ENCODE peak calls at places on chromosomes 13 and 19, in ten cellular contexts. P is cardiac muscle cell, T is neural crest cell, N is osteoblast, Y is lower leg skin, D is AG04450, J is lower lobe of right lung, A is RWPE1, R is AG09319, F is astrocyte of the spinal cord. L is an unnamed sample.

GRCh38 chr19:34217952-34218817 is 36.2 kb upstream of the GARRE1 start:
- DNase-seq in P (peak; percentile 91), T (no peak), N (peak; percentile 86), Y (no peak), D (peak; percentile 93), J (no peak), A (peak; percentile 44), R (peak; percentile 82), F (peak; percentile 98), L (peak; percentile 32)

GRCh38 chr19:57302727-57303401 is 17.4 kb upstream of the ZNF543 start:
- DNase-seq in P (peak; percentile 30), T (no peak), N (no peak), Y (no peak), D (no peak), J (no peak), A (no peak), R (no peak), F (no peak), L (no peak)

GRCh38 chr19:54137913-54138776 is 583 bp downstream of the CNOT3 start:
- DNase-seq in P (no peak), T (no peak), N (peak; percentile 91), Y (peak; percentile 92), D (no peak), J (peak; percentile 57), A (no peak), R (no peak), F (no peak), L (peak; percentile 38)

GRCh38 chr13:51643114-51643881 is 59.0 kb downstream of the WDFY2 start:
- DNase-seq in P (peak; percentile 85), T (no peak), N (peak; percentile 75), Y (no peak), D (peak; percentile 63), J (no peak), A (peak; percentile 82), R (no peak), F (peak; percentile 89), L (no peak)

GRCh38 chr13:73754727-73755292 is 379.4 kb downstream of the KLF12 start:
- DNase-seq in P (peak; percentile 77), T (peak; percentile 50), N (peak; percentile 19), Y (no peak), D (peak; percentile 32), J (no peak), A (peak; percentile 34), R (peak; percentile 19), F (peak; percentile 75), L (no peak)

GRCh38 chr13:91647361-91647970 is 249.0 kb downstream of the GPC5 start:
- DNase-seq in P (peak; percentile 22), T (peak; percentile 14), N (no peak), Y (no peak), D (no peak), J (no peak), A (peak; percentile 21), R (no peak), F (peak; percentile 56), L (no peak)

GRCh38 chr13:64397699-64398098 is 2832.4 kb downstream of the PCDH9 start:
- DNase-seq in P (peak; percentile 2), T (no peak), N (no peak), Y (no peak), D (no peak), J (no peak), A (no peak), R (no peak), F (peak; percentile 13), L (no peak)

GRCh38 chr19:51531349-51532315 is at the start of gene SIGLEC6:
- DNase-seq in P (no peak), T (no peak), N (no peak), Y (no peak), D (no peak), J (peak; percentile 84), A (no peak), R (no peak), F (no peak), L (peak; percentile 40)

GRCh38 chr19:1373042-1373533 is 10.6 kb upstream of the NDUFS7 start:
- DNase-seq in P (no peak), T (no peak), N (peak; percentile 71), Y (no peak), D (no peak), J (no peak), A (no peak), R (no peak), F (no peak), L (no peak)

GRCh38 chr19:1376415-1376805 is 7.3 kb upstream of the NDUFS7 start:
- DNase-seq in P (no peak), T (no peak), N (no peak), Y (no peak), D (no peak), J (no peak), A (no peak), R (no peak), F (no peak), L (no peak)

GRCh38 chr19:1370579-1371361 is 12.9 kb upstream of the NDUFS7 start:
- DNase-seq in P (no peak), T (no peak), N (no peak), Y (no peak), D (no peak), J (no peak), A (no peak), R (no peak), F (no peak), L (no peak)

GRCh38 chr19:1374250-1374577 is 9.5 kb upstream of the NDUFS7 start:
- DNase-seq in P (no peak), T (no peak), N (no peak), Y (no peak), D (no peak), J (no peak), A (no peak), R (no peak), F (no peak), L (no peak)

DNA sequence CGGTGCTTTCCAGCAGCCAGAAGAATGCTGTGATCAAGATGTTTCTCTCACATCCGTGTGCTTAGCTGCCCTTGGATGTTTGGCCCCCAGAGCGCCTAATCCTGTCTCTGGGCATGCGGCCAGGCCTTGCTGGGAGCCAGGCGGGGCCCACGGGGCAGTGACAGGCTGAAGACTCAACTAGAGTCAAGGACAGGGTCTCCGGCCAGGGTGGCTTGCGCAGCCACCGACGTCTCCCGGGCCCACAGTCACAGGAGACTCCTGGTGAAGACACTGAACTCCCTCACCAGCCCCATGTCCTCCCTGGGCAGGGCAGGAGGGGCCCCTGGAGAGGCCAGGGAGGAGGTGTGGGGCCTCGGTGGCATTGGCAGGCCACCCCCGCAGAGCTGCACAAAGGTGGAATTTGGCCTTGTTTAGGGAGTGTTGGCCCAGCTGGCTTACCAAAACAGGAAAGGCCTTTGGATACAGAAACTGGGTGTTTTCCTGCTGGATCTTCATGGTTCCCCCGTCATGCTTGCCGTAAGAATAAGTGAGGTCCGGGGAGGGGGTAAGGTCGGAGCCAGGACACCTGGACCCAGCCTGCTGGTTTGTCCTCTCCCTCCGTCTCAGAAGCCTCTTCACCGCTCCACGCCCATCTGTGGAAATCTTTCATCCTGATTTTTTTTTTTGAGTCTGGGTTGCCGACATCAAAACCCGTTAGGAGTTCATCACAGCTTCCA is 10.0 kb upstream of the NDUFS7 start:
- DNase-seq in P (peak; percentile 35), T (no peak), N (no peak), Y (no peak), D (no peak), J (no peak), A (no peak), R (no peak), F (peak; percentile 29), L (no peak)
- TF ChIP-seq CTCF in P (no peak), T (no peak), N (no peak), Y (no peak), D (no peak), J (no peak), A (no peak), R (no peak), F (no peak), L (no peak)

GRCh38 chr13:96025283-96025682 is 27.9 kb downstream of the UGGT2 start:
- DNase-seq in P (peak; percentile 5), T (no peak), N (peak; percentile 61), Y (no peak), D (no peak), J (no peak), A (no peak), R (no peak), F (no peak), L (no peak)

GRCh38 chr13:96018135-96018534 is 35.1 kb downstream of the UGGT2 start:
- DNase-seq in P (no peak), T (no peak), N (no peak), Y (no peak), D (no peak), J (no peak), A (no peak), R (no peak), F (no peak), L (no peak)

GRCh38 chr13:96020941-96021340 is 32.3 kb downstream of the UGGT2 start:
- DNase-seq in P (no peak), T (no peak), N (no peak), Y (no peak), D (no peak), J (no peak), A (no peak), R (no peak), F (no peak), L (no peak)

GRCh38 chr13:96020155-96020575 is 33.0 kb downstream of the UGGT2 start:
- DNase-seq in P (peak; percentile 84), T (peak; percentile 7), N (no peak), Y (no peak), D (peak; percentile 27), J (no peak), A (peak; percentile 50), R (peak; percentile 20), F (peak; percentile 79), L (no peak)
- TF ChIP-seq CTCF in P (peak; percentile 70), T (peak; percentile 80), N (peak; percentile 63), Y (peak; percentile 63), D (peak; percentile 65), J (peak; percentile 51), A (peak; percentile 46), R (peak; percentile 50), F (peak; percentile 73), L (no peak)

DNA sequence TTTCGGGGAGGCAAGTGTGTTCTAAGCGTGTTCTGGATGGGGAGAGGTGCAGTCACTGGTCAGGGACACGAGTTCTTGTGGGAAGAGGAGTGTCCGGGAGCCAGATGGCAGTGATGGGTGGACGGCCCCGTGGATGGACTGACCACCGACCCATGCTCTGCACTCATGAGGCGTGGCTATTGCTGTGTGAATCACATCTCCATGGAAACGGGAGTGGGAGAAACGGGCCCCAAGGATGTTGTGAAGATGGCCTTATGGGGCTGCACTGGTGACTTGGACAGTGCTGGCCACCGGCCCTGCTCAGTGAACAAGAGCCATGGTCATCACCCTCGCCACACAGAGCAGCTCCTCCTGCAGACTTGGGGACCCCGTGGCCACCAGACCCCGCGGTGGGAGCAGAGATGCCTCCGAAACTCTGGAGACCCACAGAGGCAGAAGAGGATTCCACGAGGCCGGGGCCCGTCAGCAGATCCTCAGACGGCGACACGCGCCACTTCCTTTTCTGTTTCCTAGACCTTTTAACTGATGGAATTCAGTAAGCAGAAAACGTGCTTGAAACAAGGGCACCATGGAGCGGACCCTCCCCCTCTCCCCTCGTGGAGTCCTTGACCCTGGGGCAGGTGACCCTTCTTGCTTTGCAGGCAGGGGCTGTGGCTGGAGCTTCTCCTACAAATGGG is 47.5 kb downstream of the GAS6 start:
- DNase-seq in P (no peak), T (no peak), N (no peak), Y (no peak), D (no peak), J (no peak), A (no peak), R (no peak), F (no peak), L (no peak)
- TF ChIP-seq CTCF in P (no peak), T (no peak), N (no peak), Y (no peak), D (no peak), J (no peak), A (no peak), R (no peak), F (no peak), L (no peak)

DNA sequence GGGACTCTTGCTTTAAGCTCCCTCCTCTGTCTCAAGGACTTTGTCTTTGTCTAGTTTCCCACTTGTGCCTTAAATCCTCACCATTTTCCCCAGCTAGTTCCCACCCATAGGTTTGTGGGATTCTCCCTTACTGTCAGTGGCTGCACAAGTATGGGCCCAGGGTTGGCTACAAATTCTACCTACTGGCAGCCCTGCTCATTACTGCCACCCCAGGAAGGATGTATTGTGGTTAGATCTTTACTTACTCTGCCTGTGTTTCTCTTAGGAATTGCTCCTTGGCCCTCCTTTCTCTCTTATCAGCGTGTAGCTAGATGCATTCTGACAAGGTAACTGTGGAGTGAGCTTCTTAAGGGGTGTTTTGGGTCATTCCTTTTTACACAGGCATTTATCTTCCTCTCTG is 413.5 kb upstream of the PCDH9 start:
- DNase-seq in P (no peak), T (no peak), N (no peak), Y (no peak), D (no peak), J (no peak), A (no peak), R (no peak), F (no peak), L (no peak)
- TF ChIP-seq CTCF in P (no peak), T (no peak), N (no peak), Y (no peak), D (no peak), J (no peak), A (no peak), R (no peak), F (no peak), L (no peak)

L was measured in natural killer cell.